ENCODE peak calls at places on chromosomes 4 and X, in four cellular contexts. Q, O, W and D are unnamed samples.

GRCh38 chrX:20547649-20548051 is 280.9 kb upstream of the RPS6KA3 start:
- DNase-seq in Q (no peak), O (no peak), W (no peak), D (peak; percentile 83)

GRCh38 chrX:1912193-1912592 is 297.3 kb downstream of the ASMT start:
- DNase-seq in Q (no peak), O (no peak), W (no peak), D (no peak)

GRCh38 chr4:79209822-79210635 is 115.8 kb downstream of the NAA11 start:
- DNase-seq in Q (no peak), O (no peak), W (no peak), D (no peak)

GRCh38 chr4:58611012-58611411 is 1500.8 kb upstream of the IGFBP7 start:
- DNase-seq in Q (no peak), O (no peak), W (no peak), D (no peak)

GRCh38 chr4:68717999-68718398 is 47.5 kb upstream of the UGT2B15 start:
- DNase-seq in Q (no peak), O (no peak), W (no peak), D (no peak)

GRCh38 chrX:137031517-137032377 is 2.0 kb downstream of the GPR101 start:
- DNase-seq in Q (no peak), O (no peak), W (no peak), D (no peak)

GRCh38 chr4:102344955-102345794 is at the start of gene SLC39A8:
- DNase-seq in Q (peak; percentile 87), O (peak; percentile 92), W (peak; percentile 98), D (peak; percentile 95)

GRCh38 chrX:13752141-13752540 is 17.6 kb downstream of the OFD1 start:
- DNase-seq in Q (no peak), O (no peak), W (no peak), D (no peak)

GRCh38 chr4:21811576-21811975 is 137.0 kb downstream of the KCNIP4 start:
- DNase-seq in Q (no peak), O (no peak), W (no peak), D (no peak)

GRCh38 chr4:23373269-23373668 is 516.6 kb downstream of the PPARGC1A start:
- DNase-seq in Q (peak; percentile 51), O (no peak), W (peak; percentile 45), D (no peak)

GRCh38 chr4:15971068-15971801 is 8.3 kb upstream of the FGFBP2 start:
- DNase-seq in Q (no peak), O (no peak), W (no peak), D (no peak)

GRCh38 chrX:10310502-10310901 is 153.7 kb downstream of the CLCN4 start:
- DNase-seq in Q (no peak), O (no peak), W (no peak), D (no peak)

GRCh38 chr4:73103799-73104503 is 34.4 kb upstream of the COX18 start:
- DNase-seq in Q (no peak), O (no peak), W (no peak), D (no peak)

GRCh38 chr4:75995727-75996126 is 5.0 kb upstream of the SDAD1 start:
- DNase-seq in Q (peak; percentile 41), O (no peak), W (no peak), D (no peak)

GRCh38 chr4:48016141-48017107 is at the start of the genes CNGA1 and NIPAL1:
- DNase-seq in Q (peak; percentile 94), O (peak; percentile 63), W (peak; percentile 95), D (peak; percentile 90)

GRCh38 chrX:131217878-131218486 is 71.1 kb downstream of the IGSF1 start:
- DNase-seq in Q (no peak), O (no peak), W (no peak), D (no peak)

GRCh38 chrX:84501798-84502628 is at the start of gene HDX:
- DNase-seq in Q (peak; percentile 30), O (peak; percentile 52), W (peak; percentile 83), D (peak; percentile 94)

GRCh38 chr4:54231419-54232150 is 2.5 kb downstream of the PDGFRA start:
- DNase-seq in Q (no peak), O (no peak), W (peak; percentile 79), D (peak; percentile 92)

GRCh38 chr4:186144596-186145569 is 40.4 kb downstream of the FAM149A start:
- DNase-seq in Q (peak; percentile 37), O (no peak), W (peak; percentile 83), D (peak; percentile 84)

GRCh38 chrX:48493890-48494364 is 14.9 kb upstream of the PORCN start:
- DNase-seq in Q (no peak), O (no peak), W (no peak), D (peak; percentile 71)

GRCh38 chr4:146182450-146182849 is 6.9 kb downstream of the LSM6 start:
- DNase-seq in Q (no peak), O (no peak), W (no peak), D (no peak)

GRCh38 chrX:16804923-16805464 is 18.7 kb downstream of the TXLNG start:
- DNase-seq in Q (no peak), O (no peak), W (no peak), D (no peak)

GRCh38 chr4:145808021-145808650 is 128.2 kb downstream of the C4orf51 start:
- DNase-seq in Q (peak; percentile 87), O (no peak), W (no peak), D (no peak)

GRCh38 chr4:139950568-139950967 is 203.4 kb downstream of the MAML3 start:
- DNase-seq in Q (no peak), O (no peak), W (no peak), D (no peak)

GRCh38 chrX:139862208-139862607 is 70.6 kb downstream of the ATP11C start:
- DNase-seq in Q (no peak), O (no peak), W (no peak), D (no peak)

GRCh38 chr4:168621806-168622589 is 125.1 kb downstream of the PALLD start:
- DNase-seq in Q (no peak), O (no peak), W (no peak), D (no peak)

GRCh38 chrX:154039577-154039976 is 19.9 kb upstream of the IRAK1 start:
- DNase-seq in Q (no peak), O (no peak), W (no peak), D (no peak)
- H3K27ac ChIP-seq in Q (peak overlapping the region; percentile 92), O (peak overlapping the region; percentile 30), W (no peak overlapping the region), D (no peak overlapping the region)

GRCh38 chrX:107829880-107830279 is 4.2 kb downstream of the MID2 start:
- DNase-seq in Q (no peak), O (no peak), W (no peak), D (no peak)

GRCh38 chrX:107827852-107828251 is 2.2 kb downstream of the MID2 start:
- DNase-seq in Q (no peak), O (no peak), W (no peak), D (no peak)

GRCh38 chrX:107826286-107827136 is 845 bp downstream of the MID2 start:
- DNase-seq in Q (peak; percentile 11), O (peak; percentile 22), W (peak; percentile 77), D (peak; percentile 51)

GRCh38 chrX:107825698-107826285 is at the start of gene MID2:
- DNase-seq in Q (peak; percentile 53), O (peak; percentile 54), W (peak; percentile 70), D (peak; percentile 79)

GRCh38 chrX:107827137-107827831 is 1.6 kb downstream of the MID2 start:
- DNase-seq in Q (peak; percentile 6), O (no peak), W (no peak), D (no peak)
- H3K27ac ChIP-seq in Q (peak overlapping the region; percentile 79), O (peak overlapping the region; percentile 84), W (peak overlapping the region; percentile 93), D (no peak overlapping the region)

GRCh38 chrX:107699611-107700010 is 71.3 kb downstream of the PRPS1 start:
- DNase-seq in Q (no peak), O (no peak), W (no peak), D (no peak)
- H3K27ac ChIP-seq in Q (no peak overlapping the region), O (peak overlapping the region; percentile 37), W (no peak overlapping the region), D (no peak overlapping the region)

GRCh38 chr4:1644906-1645657 is 39.0 kb downstream of the FAM53A start:
- DNase-seq in Q (peak; percentile 46), O (no peak), W (peak; percentile 77), D (no peak)
- H3K27ac ChIP-seq in Q (peak overlapping the region; percentile 51), O (no peak overlapping the region), W (no peak overlapping the region), D (no peak overlapping the region)

GRCh38 chr4:99447513-99447912 is 12.4 kb upstream of the ADH7 start:
- DNase-seq in Q (no peak), O (no peak), W (no peak), D (no peak)
- H3K27ac ChIP-seq in Q (no peak overlapping the region), O (no peak overlapping the region), W (no peak overlapping the region), D (no peak overlapping the region)

DNA sequence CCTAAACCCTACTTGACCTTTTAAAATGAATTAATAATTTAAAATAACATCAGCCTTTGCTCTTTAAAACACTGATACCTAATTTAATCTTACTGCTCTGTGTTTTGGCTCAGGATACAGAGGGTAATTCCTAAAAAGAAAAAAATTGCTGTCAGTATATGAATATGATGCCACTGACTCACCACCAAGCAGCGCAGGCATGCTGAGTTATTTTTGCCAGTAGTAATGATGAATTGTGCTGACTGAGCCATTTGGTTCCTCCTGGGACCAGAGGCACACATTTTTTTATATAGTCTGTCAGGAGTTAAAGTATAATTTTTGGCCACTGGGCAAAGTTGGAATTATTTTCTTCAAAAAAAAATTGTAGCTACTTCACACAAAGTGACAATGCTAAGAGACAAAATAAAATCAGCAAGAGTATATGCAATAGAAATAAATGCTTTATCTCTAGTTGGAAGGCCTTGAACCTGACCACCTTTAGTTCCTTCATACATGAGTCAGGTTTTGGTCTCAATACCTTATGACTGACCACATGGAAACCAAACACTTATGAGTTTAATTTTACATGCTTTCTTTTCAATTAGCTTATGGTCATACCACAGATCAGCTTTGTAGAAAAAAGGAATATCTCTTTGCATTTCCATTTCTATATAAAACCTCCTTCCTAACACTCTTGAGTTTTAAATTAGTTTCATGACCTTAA is 115.1 kb downstream of the PPP3CA start:
- DNase-seq in Q (peak; percentile 44), O (no peak), W (no peak), D (peak; percentile 71)
- H3K27ac ChIP-seq in Q (no peak overlapping the region), O (no peak overlapping the region), W (no peak overlapping the region), D (no peak overlapping the region)

DNA sequence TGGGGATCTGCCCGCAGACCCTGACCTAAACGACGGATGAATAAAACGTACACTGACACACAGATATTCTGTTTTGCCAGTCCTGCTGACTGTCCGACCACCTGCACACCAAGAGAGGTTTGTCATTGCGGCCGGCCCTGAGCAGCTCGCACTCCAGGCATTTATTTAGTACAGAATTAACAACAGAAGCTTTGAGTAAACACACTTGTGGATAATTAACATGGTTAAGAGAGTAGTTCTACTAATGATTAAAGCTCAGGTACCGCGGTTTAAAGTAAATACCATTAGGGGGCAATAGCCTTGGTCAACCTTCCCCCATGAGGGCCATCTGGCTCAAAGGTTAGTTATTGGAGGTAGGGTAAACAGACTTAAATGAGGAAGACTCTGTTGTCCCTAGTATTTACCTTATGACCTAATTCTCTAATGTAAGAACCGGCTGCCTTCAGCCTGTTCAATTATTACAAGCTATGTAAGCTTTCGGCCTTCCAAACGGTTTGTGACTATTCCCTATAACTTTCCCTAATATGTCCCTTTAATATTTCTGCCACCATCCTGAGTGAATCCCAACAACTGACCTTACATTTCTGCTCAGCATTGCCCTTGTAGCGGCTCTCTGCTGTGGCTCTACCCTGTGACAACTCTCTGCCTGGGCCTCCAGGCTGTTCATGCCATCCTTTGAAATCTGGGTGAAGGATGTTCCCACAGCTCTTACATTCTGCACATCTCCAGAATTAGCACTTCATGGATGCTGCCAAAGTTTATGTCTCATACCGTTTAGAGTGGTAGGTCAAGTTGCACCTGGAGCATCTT is 46.9 kb upstream of the SYTL5 start:
- DNase-seq in Q (no peak), O (no peak), W (no peak), D (no peak)
- H3K27ac ChIP-seq in Q (no peak overlapping the region), O (no peak overlapping the region), W (no peak overlapping the region), D (no peak overlapping the region)

GRCh38 chr4:11912886-11913285 is 484.2 kb upstream of the HS3ST1 start:
- DNase-seq in Q (peak; percentile 62), O (no peak), W (no peak), D (no peak)
- H3K27ac ChIP-seq in Q (no peak overlapping the region), O (no peak overlapping the region), W (no peak overlapping the region), D (no peak overlapping the region)